ENCODE peak calls at places on chromosomes 13 and 19, in seven cellular contexts. One of them, this sample, is unnamed.

GRCh38 chr19:48400018-48400742 is 6.7 kb downstream of the GRIN2D start:
- DNase-seq in GM20000: peak
- DNase-seq in T-cell: no peak
- DNase-seq in HS-5: no peak
- DNase-seq in Right ventricle myocardium superior: peak
- DNase-seq in cardiac muscle cell: peak
- DNase-seq in activated T-helper 1 cell treated with Interleukin-2 at 50 U/mL for 16 hours: no peak
- DNase-seq in this sample: peak

GRCh38 chr19:35106898-35107540 is 8.6 kb upstream of the FXYD3 start:
- DNase-seq in HS-5: no peak
- DNase-seq in T-cell: no peak
- DNase-seq in activated T-helper 1 cell treated with Interleukin-2 at 50 U/mL for 16 hours: no peak
- DNase-seq in cardiac muscle cell: no peak
- DNase-seq in Right ventricle myocardium superior: no peak
- DNase-seq in GM20000: no peak
- DNase-seq in this sample: no peak

GRCh38 chr13:113393572-113394503 is 29.9 kb upstream of the GRTP1 start:
- DNase-seq in cardiac muscle cell: peak
- DNase-seq in Right ventricle myocardium superior: peak
- DNase-seq in activated T-helper 1 cell treated with Interleukin-2 at 50 U/mL for 16 hours: peak
- DNase-seq in T-cell: peak
- DNase-seq in HS-5: no peak
- DNase-seq in GM20000: peak
- DNase-seq in this sample: peak

GRCh38 chr19:43124360-43124759 is 41.9 kb upstream of the PSG2 start:
- DNase-seq in T-cell: no peak
- DNase-seq in GM20000: no peak
- DNase-seq in Right ventricle myocardium superior: no peak
- DNase-seq in activated T-helper 1 cell treated with Interleukin-2 at 50 U/mL for 16 hours: no peak
- DNase-seq in HS-5: no peak
- DNase-seq in cardiac muscle cell: no peak
- DNase-seq in this sample: no peak

GRCh38 chr13:87872813-87873212 is 201.6 kb downstream of the SLITRK5 start:
- DNase-seq in cardiac muscle cell: no peak
- DNase-seq in Right ventricle myocardium superior: no peak
- DNase-seq in T-cell: no peak
- DNase-seq in HS-5: no peak
- DNase-seq in GM20000: no peak
- DNase-seq in activated T-helper 1 cell treated with Interleukin-2 at 50 U/mL for 16 hours: no peak
- DNase-seq in this sample: no peak

GRCh38 chr19:38952395-38953165 is 21.8 kb downstream of the MRPS12 start:
- DNase-seq in activated T-helper 1 cell treated with Interleukin-2 at 50 U/mL for 16 hours: no peak
- DNase-seq in cardiac muscle cell: peak
- DNase-seq in HS-5: no peak
- DNase-seq in T-cell: no peak
- DNase-seq in Right ventricle myocardium superior: no peak
- DNase-seq in GM20000: peak
- DNase-seq in this sample: no peak

GRCh38 chr19:29671393-29672076 is 6.3 kb downstream of the PLEKHF1 start:
- DNase-seq in T-cell: peak
- DNase-seq in HS-5: no peak
- DNase-seq in GM20000: peak
- DNase-seq in cardiac muscle cell: peak
- DNase-seq in Right ventricle myocardium superior: peak
- DNase-seq in activated T-helper 1 cell treated with Interleukin-2 at 50 U/mL for 16 hours: peak
- DNase-seq in this sample: peak

GRCh38 chr19:1524206-1524971 is 512 bp downstream of the PLK5 start:
- DNase-seq in T-cell: no peak
- DNase-seq in cardiac muscle cell: no peak
- DNase-seq in GM20000: no peak
- DNase-seq in Right ventricle myocardium superior: no peak
- DNase-seq in activated T-helper 1 cell treated with Interleukin-2 at 50 U/mL for 16 hours: no peak
- DNase-seq in HS-5: no peak
- DNase-seq in this sample: no peak

GRCh38 chr13:27022571-27023311 is 148.9 kb downstream of the USP12 start:
- DNase-seq in cardiac muscle cell: peak
- DNase-seq in GM20000: no peak
- DNase-seq in activated T-helper 1 cell treated with Interleukin-2 at 50 U/mL for 16 hours: no peak
- DNase-seq in Right ventricle myocardium superior: no peak
- DNase-seq in HS-5: no peak
- DNase-seq in T-cell: no peak
- DNase-seq in this sample: peak

GRCh38 chr13:21318891-21319532 is 140.1 kb downstream of the ZDHHC20 start:
- DNase-seq in Right ventricle myocardium superior: no peak
- DNase-seq in cardiac muscle cell: peak
- DNase-seq in HS-5: no peak
- DNase-seq in T-cell: no peak
- DNase-seq in GM20000: no peak
- DNase-seq in activated T-helper 1 cell treated with Interleukin-2 at 50 U/mL for 16 hours: no peak
- DNase-seq in this sample: no peak